ENCODE peak calls at places on chromosome 4, in six cellular contexts. L is kidney glomerular epithelial cell; E is HFFc6; K is stimulated activated CD8-positive, alpha-beta memory T cell treated with anti-CD3 and anti-CD28 coated beads, Interleukin-7, amount 100 ng/mL, for 1 hour; Y is SK-N-DZ; T is tibial artery. W is an unnamed sample.

GRCh38 chr4:119238068-119238722 is 25.7 kb downstream of the USP53 start:
- DNase-seq in K (no peak), Y (no peak), E (no peak), T (no peak), L (no peak), W (no peak)

GRCh38 chr4:29539226-29539625 is 1180.9 kb upstream of the PCDH7 start:
- DNase-seq in K (no peak), Y (no peak), E (no peak), T (no peak), L (no peak), W (no peak)

GRCh38 chr4:74370912-74371311 is 6.0 kb downstream of the EREG start:
- DNase-seq in L (peak; percentile 28), T (no peak), Y (peak; percentile 9), E (peak; percentile 68), K (no peak), W (no peak)

GRCh38 chr4:41573458-41574129 is 35.6 kb downstream of the LIMCH1 start:
- DNase-seq in T (no peak), L (no peak), K (no peak), Y (no peak), E (no peak), W (no peak)

GRCh38 chr4:123415977-123416376 is 19.4 kb downstream of the SPRY1 start:
- DNase-seq in T (no peak), E (peak; percentile 31), L (no peak), Y (no peak), K (peak; percentile 5), W (no peak)

GRCh38 chr4:2366252-2367192 is 51.9 kb downstream of the ZFYVE28 start:
- DNase-seq in E (no peak), Y (no peak), K (no peak), L (no peak), T (no peak), W (no peak)

GRCh38 chr4:54513231-54513630 is 144.5 kb upstream of the KIT start:
- DNase-seq in T (no peak), Y (no peak), K (no peak), L (no peak), E (peak; percentile 86), W (no peak)

GRCh38 chr4:13766722-13767495 is 139.4 kb upstream of the BOD1L1 start:
- DNase-seq in K (no peak), E (no peak), L (no peak), T (no peak), Y (no peak), W (no peak)

GRCh38 chr4:113052379-113052951 is 3.0 kb downstream of the ANK2 start:
- DNase-seq in L (peak; percentile 77), Y (no peak), K (no peak), E (peak; percentile 56), T (no peak), W (no peak)

GRCh38 chr4:107870916-107871786 is 46.4 kb downstream of the SGMS2 start:
- DNase-seq in L (no peak), K (no peak), Y (no peak), T (no peak), E (no peak), W (no peak)

GRCh38 chr4:2937146-2937857 is 25.9 kb downstream of the NOP14 start:
- DNase-seq in Y (no peak), E (no peak), T (peak; percentile 56), K (no peak), L (peak; percentile 79), W (no peak)

GRCh38 chr4:23297327-23297726 is 592.5 kb downstream of the PPARGC1A start:
- DNase-seq in Y (no peak), T (no peak), L (no peak), K (no peak), E (no peak), W (no peak)

GRCh38 chr4:101348367-101348827 is 1.1 kb upstream of the PPP3CA start:
- DNase-seq in K (no peak), Y (no peak), E (no peak), T (no peak), L (no peak), W (no peak)

GRCh38 chr4:108118505-108118904 is 50.2 kb downstream of the LEF1 start:
- DNase-seq in E (no peak), L (no peak), T (no peak), K (no peak), Y (peak; percentile 8), W (no peak)

GRCh38 chr4:3045500-3045850 is 28.9 kb downstream of the HTT-AS start:
- DNase-seq in E (peak; percentile 58), T (peak; percentile 80), Y (no peak), K (peak; percentile 43), L (no peak), W (no peak)

GRCh38 chr4:138775890-138776289 is 239.7 kb upstream of the NOCT start:
- DNase-seq in L (no peak), K (no peak), T (no peak), Y (peak; percentile 4), E (no peak), W (no peak)

GRCh38 chr4:170853422-170854021 is 763.8 kb upstream of the AADAT start:
- DNase-seq in Y (peak; percentile 33), L (peak; percentile 54), T (peak; percentile 55), K (no peak), E (no peak), W (no peak)

GRCh38 chr4:185201983-185202962 is 1.5 kb downstream of the CFAP97 start:
- DNase-seq in E (peak; percentile 35), Y (peak; percentile 10), L (no peak), K (no peak), T (no peak), W (no peak)

GRCh38 chr4:71593306-71593705 is 190.6 kb downstream of the GC start:
- DNase-seq in Y (no peak), K (no peak), T (no peak), E (no peak), L (no peak), W (no peak)

GRCh38 chr4:30720656-30721352 is 635 bp downstream of the PCDH7 start:
- DNase-seq in T (peak; percentile 71), L (no peak), E (no peak), K (no peak), Y (peak; percentile 63), W (no peak)

GRCh38 chr4:142721187-142721586 is 124.9 kb downstream of the INPP4B start:
- DNase-seq in K (no peak), L (no peak), T (no peak), Y (no peak), E (peak; percentile 4), W (no peak)

GRCh38 chr4:112767386-112767785 is 130.4 kb downstream of the LARP7 start:
- DNase-seq in T (no peak), K (no peak), L (no peak), E (no peak), Y (no peak), W (no peak)